ENCODE peak calls at places on chromosomes 13 and 19, in four cellular contexts. T is H1, P is SK-N-SH, A is HepG2. V is an unnamed sample.

GRCh38 chr19:31402529-31402928 is 53.3 kb upstream of the TSHZ3 start:
- DNase-seq in P (no peak), A (no peak), T (no peak), V (no peak)

GRCh38 chr19:14413765-14414171 is 5.4 kb downstream of the DDX39A start:
- DNase-seq in A (no peak), P (peak), T (no peak), V (no peak)

GRCh38 chr13:80171096-80171495 is 169.8 kb downstream of the SPRY2 start:
- DNase-seq in A (no peak), P (no peak), T (no peak), V (no peak)

GRCh38 chr13:40315416-40316064 is 350.9 kb downstream of the FOXO1 start:
- DNase-seq in P (no peak), A (no peak), T (no peak), V (no peak)

GRCh38 chr19:20153281-20153680 is 13.7 kb upstream of the ZNF486 start:
- DNase-seq in P (no peak), T (no peak), A (no peak), V (no peak)

GRCh38 chr13:101520672-101521071 is 68.2 kb downstream of the ITGBL1 start:
- DNase-seq in P (no peak), T (no peak), A (no peak), V (no peak)

GRCh38 chr19:40567750-40568494 is 8.8 kb upstream of the SHKBP1 start:
- DNase-seq in T (peak), A (no peak), P (peak), V (no peak)

GRCh38 chr19:4969772-4970531 is 1.0 kb downstream of the KDM4B start:
- DNase-seq in P (peak), T (peak), A (no peak), V (no peak)

GRCh38 chr19:36401475-36401874 is 17.0 kb downstream of the ZFP82 start:
- DNase-seq in P (no peak), A (no peak), T (no peak), V (no peak)

GRCh38 chr13:29527916-29528315 is 67.6 kb downstream of the SLC7A1 start:
- DNase-seq in A (no peak), P (no peak), T (no peak), V (no peak)
- TF ChIP-seq JUND in A (no peak), P (no peak), T (no peak), V (no peak)

GRCh38 chr13:30676672-30677071 is 58.7 kb upstream of the ALOX5AP start:
- DNase-seq in T (no peak), P (no peak), A (peak), V (no peak)
- TF ChIP-seq CTCF in T (peak), P (peak), A (peak), V (peak)

DNA sequence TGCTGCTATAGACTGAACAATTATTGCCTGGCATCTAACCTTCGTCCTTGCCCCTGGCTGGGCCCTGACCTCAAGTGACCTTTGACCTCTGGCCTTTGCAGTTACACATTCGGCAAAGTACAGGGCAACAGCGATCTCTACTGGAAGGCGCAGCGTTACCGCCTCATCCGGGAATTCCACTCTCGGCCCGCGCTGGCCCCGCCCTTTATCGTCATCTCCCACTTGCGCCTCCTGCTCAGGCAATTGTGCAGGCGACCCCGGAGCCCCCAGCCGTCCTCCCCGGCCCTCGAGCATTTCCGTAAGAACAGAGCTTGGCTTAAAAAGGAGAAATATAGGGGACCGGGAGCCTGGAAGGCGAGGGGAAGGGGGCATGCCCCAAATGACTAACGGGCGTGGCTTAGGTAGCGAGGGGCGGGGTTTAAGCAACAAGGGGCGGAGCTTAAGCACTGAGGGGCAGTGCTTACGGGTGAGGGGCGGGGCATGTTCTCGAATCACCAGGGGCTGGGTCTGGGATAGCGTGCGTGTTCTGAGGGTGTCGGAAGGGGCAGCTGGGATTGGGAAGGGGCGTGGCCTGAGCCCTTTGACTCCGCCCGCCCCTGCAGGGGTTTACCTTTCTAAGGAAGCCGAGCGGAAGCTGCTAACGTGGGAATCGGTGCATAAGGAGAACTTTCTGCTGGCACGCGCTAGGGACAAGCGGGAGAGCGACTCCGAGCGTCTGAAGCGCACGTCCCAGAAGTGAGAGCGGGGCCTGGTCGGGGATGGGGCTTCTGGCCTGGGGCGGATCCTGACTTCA is 52.7 kb downstream of the TRPM4 start:
- DNase-seq in A (no peak), P (peak), T (peak), V (no peak)
- TF ChIP-seq JUND in A (no peak), P (no peak), T (no peak), V (no peak)

DNA sequence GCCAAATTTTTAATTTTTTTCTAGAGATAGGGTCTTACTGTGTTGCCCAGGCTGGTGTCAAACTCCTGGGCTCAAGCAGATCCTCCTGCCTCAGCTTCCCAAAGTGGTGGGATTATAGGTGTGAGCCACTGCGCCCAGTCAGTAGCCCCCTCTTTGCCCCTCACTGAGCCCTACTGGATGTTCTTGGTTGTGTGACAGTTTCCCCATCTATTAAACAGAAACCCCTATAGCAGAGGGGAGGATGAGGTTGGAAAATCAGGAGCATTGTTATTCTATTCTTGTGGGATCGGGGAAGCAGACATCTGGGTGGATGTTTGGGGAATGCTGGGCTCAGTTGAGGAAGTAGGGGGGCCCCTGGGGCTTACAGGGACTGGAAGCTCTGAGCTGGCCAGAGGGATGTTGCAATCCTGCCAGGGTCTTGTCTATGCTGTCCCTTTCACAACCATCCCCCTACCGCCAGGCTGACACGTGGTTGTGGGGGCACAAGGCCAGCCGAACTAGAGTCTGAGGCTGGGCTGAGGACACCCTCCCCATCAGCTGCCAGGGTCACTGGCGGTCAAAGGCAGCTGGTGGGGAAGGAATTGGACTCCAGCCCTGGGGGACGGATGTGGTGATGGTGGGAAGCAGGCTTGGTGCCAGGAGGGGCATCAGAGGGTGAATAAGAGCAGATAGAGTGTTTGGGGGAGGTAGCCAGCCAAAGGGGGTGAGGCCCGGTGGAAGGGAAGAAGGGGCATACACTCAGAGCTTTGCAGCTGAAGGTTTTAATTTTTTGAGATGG is 10.9 kb downstream of the APOC1 start:
- DNase-seq in A (peak), P (no peak), T (no peak), V (no peak)
- TF ChIP-seq CTCF in A (peak), P (no peak), T (no peak), V (no peak)

GRCh38 chr19:6516659-6517291 is 14.1 kb upstream of the TNFSF9 start:
- DNase-seq in T (peak), A (peak), P (peak), V (peak)
- TF ChIP-seq JUND in T (no peak), A (no peak), P (no peak), V (no peak)

GRCh38 chr13:23510979-23511735 is 59.1 kb upstream of the TNFRSF19 start:
- DNase-seq in A (peak), T (no peak), P (no peak), V (peak)
- TF ChIP-seq CTCF in A (peak), T (no peak), P (peak), V (no peak)

DNA sequence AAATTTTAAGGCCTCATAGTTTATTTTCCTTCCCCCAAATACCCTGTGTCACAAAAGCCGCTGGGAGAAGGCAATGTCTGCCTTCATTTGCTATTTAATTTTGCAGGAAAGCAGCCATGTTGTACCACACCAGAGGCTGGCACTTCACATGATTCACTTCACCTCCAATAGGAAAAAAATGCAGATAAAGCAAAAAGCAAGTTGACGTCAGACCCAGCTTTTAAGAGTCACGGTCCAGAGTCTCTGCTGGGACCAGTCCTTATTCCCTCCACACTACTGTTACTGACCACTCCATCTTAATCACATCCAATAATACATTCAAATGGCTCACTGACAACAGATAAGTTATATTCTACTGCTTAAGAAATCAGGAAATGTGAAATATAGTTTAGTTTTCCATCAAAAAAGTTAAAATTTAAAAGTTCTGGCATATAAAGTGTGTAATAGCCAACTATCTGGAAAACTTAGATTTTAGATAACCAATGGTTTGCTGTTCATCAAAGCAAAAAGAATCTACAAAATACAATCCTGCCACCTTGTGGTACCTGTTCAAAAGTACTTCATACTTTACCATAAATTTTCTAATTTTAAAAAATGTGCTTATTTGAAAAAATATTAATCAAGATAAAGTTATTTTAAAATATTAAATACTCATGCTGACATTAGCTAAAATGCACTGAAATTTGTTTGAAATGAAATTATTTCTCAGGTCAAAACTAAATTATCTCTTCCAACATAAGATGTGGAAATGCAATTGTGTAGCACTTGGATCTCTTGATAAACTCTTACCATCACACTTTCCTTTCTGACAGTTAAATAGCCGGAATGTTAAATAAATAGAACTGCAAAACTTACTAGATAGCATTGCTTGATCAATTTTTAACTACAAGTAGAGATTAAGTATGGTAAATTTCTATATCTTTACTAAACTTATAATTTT is 97.3 kb downstream of the SERP2 start:
- DNase-seq in A (peak), T (no peak), P (no peak), V (peak)
- TF ChIP-seq JUND in A (no peak), T (no peak), P (no peak), V (no peak)